ENCODE peak calls at places on chromosomes 3 and 15, in seven cellular contexts. One of them, this sample, is unnamed.

GRCh38 chr3:71724584-71725278 is 471 bp downstream of the EIF4E3 start:
- DNase-seq in IMR-90: no peak
- DNase-seq in mesenchymal stem cell: peak; percentile 25
- DNase-seq in mesendoderm: no peak
- DNase-seq in H9: no peak
- DNase-seq in trophoblast cell: no peak
- DNase-seq in H1: no peak
- DNase-seq in this sample: peak; percentile 24

GRCh38 chr3:113096158-113096893 is 105.5 kb downstream of the GTPBP8 start:
- DNase-seq in IMR-90: peak; percentile 61
- DNase-seq in mesenchymal stem cell: no peak
- DNase-seq in mesendoderm: no peak
- DNase-seq in H9: no peak
- DNase-seq in trophoblast cell: no peak
- DNase-seq in H1: no peak
- DNase-seq in this sample: no peak

GRCh38 chr3:48422691-48423090 is 7.2 kb downstream of the PLXNB1 start:
- DNase-seq in IMR-90: no peak
- DNase-seq in mesenchymal stem cell: no peak
- DNase-seq in mesendoderm: no peak
- DNase-seq in H9: no peak
- DNase-seq in trophoblast cell: no peak
- DNase-seq in H1: no peak
- DNase-seq in this sample: no peak

GRCh38 chr3:169186596-169186995 is 476.9 kb downstream of the MECOM start:
- DNase-seq in IMR-90: no peak
- DNase-seq in mesenchymal stem cell: no peak
- DNase-seq in mesendoderm: no peak
- DNase-seq in H9: no peak
- DNase-seq in trophoblast cell: no peak
- DNase-seq in H1: no peak
- DNase-seq in this sample: no peak

GRCh38 chr15:70268698-70269251 is 171.1 kb upstream of the TLE3 start:
- DNase-seq in IMR-90: no peak
- DNase-seq in mesenchymal stem cell: no peak
- DNase-seq in mesendoderm: peak; percentile 10
- DNase-seq in H9: no peak
- DNase-seq in trophoblast cell: no peak
- DNase-seq in H1: no peak
- DNase-seq in this sample: no peak

GRCh38 chr15:56758770-56759449 is 25.6 kb upstream of the ZNF280D start:
- DNase-seq in IMR-90: peak; percentile 79
- DNase-seq in mesenchymal stem cell: peak; percentile 50
- DNase-seq in mesendoderm: peak; percentile 92
- DNase-seq in H9: no peak
- DNase-seq in trophoblast cell: no peak
- DNase-seq in H1: no peak
- DNase-seq in this sample: no peak

GRCh38 chr15:31324739-31325431 is 1.8 kb upstream of the KLF13 start:
- DNase-seq in IMR-90: no peak
- DNase-seq in mesenchymal stem cell: no peak
- DNase-seq in mesendoderm: no peak
- DNase-seq in H9: no peak
- DNase-seq in trophoblast cell: no peak
- DNase-seq in H1: no peak
- DNase-seq in this sample: no peak

GRCh38 chr3:98680723-98681122 is 82.4 kb upstream of the ST3GAL6 start:
- DNase-seq in IMR-90: peak; percentile 20
- DNase-seq in mesenchymal stem cell: no peak
- DNase-seq in mesendoderm: no peak
- DNase-seq in H9: no peak
- DNase-seq in trophoblast cell: no peak
- DNase-seq in H1: no peak
- DNase-seq in this sample: no peak

GRCh38 chr15:34654625-34655024 is 71.2 kb upstream of the GOLGA8B start:
- DNase-seq in IMR-90: no peak
- DNase-seq in mesenchymal stem cell: no peak
- DNase-seq in mesendoderm: no peak
- DNase-seq in H9: no peak
- DNase-seq in trophoblast cell: no peak
- DNase-seq in H1: no peak
- DNase-seq in this sample: no peak

GRCh38 chr3:114711321-114711891 is 417.6 kb downstream of the TIGIT start:
- DNase-seq in IMR-90: no peak
- DNase-seq in mesenchymal stem cell: no peak
- DNase-seq in mesendoderm: no peak
- DNase-seq in H9: no peak
- DNase-seq in trophoblast cell: no peak
- DNase-seq in H1: no peak
- DNase-seq in this sample: no peak

GRCh38 chr3:183548262-183548769 is 7.2 kb downstream of the KLHL6 start:
- DNase-seq in IMR-90: peak; percentile 72
- DNase-seq in mesenchymal stem cell: peak; percentile 74
- DNase-seq in mesendoderm: peak; percentile 98
- DNase-seq in H9: peak; percentile 79
- DNase-seq in trophoblast cell: peak; percentile 91
- DNase-seq in H1: peak; percentile 46
- DNase-seq in this sample: peak; percentile 66

GRCh38 chr3:62757045-62757444 is 118.2 kb downstream of the CADPS start:
- DNase-seq in IMR-90: no peak
- DNase-seq in mesenchymal stem cell: no peak
- DNase-seq in mesendoderm: no peak
- DNase-seq in H9: no peak
- DNase-seq in trophoblast cell: no peak
- DNase-seq in H1: no peak
- DNase-seq in this sample: no peak

GRCh38 chr3:128052831-128053419 is 688 bp downstream of the SEC61A1 start:
- DNase-seq in IMR-90: no peak
- DNase-seq in mesenchymal stem cell: peak; percentile 37
- DNase-seq in mesendoderm: no peak
- DNase-seq in H9: no peak
- DNase-seq in trophoblast cell: no peak
- DNase-seq in H1: no peak
- DNase-seq in this sample: no peak

GRCh38 chr3:72100626-72101187 is 315.8 kb upstream of the PROK2 start:
- DNase-seq in IMR-90: peak; percentile 60
- DNase-seq in mesenchymal stem cell: peak; percentile 94
- DNase-seq in mesendoderm: peak; percentile 83
- DNase-seq in H9: peak; percentile 79
- DNase-seq in trophoblast cell: peak; percentile 55
- DNase-seq in H1: no peak
- DNase-seq in this sample: peak; percentile 52

DNA sequence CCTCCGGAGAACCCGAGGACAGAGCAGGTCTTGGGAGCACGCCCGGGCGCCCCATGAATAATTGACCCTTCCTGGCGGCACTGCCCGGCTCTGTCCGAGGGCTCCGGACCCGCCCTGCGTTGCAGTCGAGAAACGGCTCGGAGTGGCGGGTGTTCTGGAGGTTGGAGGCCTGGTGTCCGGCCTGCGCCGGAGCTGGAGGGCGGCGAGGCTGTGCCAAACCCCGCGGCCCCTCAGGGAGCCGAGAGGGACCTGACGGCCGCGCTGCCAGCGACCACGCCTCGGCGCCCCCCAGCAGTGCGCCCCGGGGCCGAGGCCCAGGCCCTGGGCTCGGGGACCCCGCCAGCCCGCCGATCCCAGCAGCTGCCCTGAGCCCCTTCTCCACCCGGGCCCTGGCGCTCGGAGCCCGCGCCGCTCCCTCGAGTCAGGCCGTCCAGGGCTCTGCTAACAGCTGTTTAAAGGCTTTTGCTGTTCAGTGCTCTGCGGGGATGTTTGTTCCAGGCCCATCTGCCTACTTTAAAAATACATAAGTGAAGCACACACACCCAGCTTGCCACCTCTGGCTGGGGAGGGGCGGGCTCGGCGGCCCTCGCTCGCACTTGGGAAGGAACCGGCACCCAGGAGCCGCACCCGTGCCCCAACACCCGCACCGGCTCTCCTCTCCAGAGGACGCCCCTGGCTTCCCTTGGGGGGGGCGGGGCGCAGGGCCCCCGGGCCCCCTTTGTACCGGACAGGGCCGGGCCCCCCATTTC is 775 bp upstream of the ZNF710 start:
- DNase-seq in IMR-90: peak; percentile 15
- DNase-seq in mesenchymal stem cell: peak; percentile 50
- DNase-seq in mesendoderm: peak; percentile 59
- DNase-seq in H9: no peak
- DNase-seq in trophoblast cell: no peak
- DNase-seq in H1: no peak
- DNase-seq in this sample: peak; percentile 41
- H3K4ac ChIP-seq in IMR-90: peak overlapping the region; percentile 92
- H3K4ac ChIP-seq in mesenchymal stem cell: peak overlapping the region; percentile 91
- H3K4ac ChIP-seq in mesendoderm: peak overlapping the region; percentile 100
- H3K4ac ChIP-seq in H9: no peak overlapping the region
- H3K4ac ChIP-seq in trophoblast cell: peak overlapping the region; percentile 85
- H3K4ac ChIP-seq in H1: no peak overlapping the region
- H3K4ac ChIP-seq in this sample: peak overlapping the region; percentile 42

DNA sequence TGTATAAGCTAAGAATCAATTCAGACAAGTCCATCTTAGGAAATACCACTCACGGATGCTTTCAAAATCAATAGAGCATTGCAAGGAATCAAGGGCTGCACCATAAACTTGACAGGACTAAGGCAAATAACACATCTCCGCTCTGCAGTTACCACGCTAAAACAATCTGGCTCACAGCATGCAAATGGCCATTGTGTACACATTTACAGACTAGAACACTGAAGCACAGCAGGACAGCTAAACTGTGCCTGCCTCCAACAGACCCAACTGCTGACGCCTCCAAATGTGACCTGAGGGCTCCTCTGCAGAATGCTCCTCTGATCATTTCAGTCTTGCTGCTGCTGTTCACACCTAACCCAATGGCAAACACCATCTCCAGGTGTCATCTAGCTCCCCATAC is 104.3 kb downstream of the MEX3B start:
- DNase-seq in IMR-90: no peak
- DNase-seq in mesenchymal stem cell: peak; percentile 9
- DNase-seq in mesendoderm: no peak
- DNase-seq in H9: no peak
- DNase-seq in trophoblast cell: no peak
- DNase-seq in H1: no peak
- DNase-seq in this sample: no peak
- H3K18ac ChIP-seq in IMR-90: peak overlapping the region; percentile 93
- H3K18ac ChIP-seq in mesenchymal stem cell: no peak overlapping the region
- H3K18ac ChIP-seq in mesendoderm: no peak overlapping the region
- H3K18ac ChIP-seq in H9: no peak overlapping the region
- H3K18ac ChIP-seq in trophoblast cell: no peak overlapping the region
- H3K18ac ChIP-seq in H1: no peak overlapping the region
- H3K18ac ChIP-seq in this sample: no peak overlapping the region

GRCh38 chr3:33940149-33940548 is 141.7 kb downstream of the PDCD6IP start:
- DNase-seq in IMR-90: peak; percentile 25
- DNase-seq in mesenchymal stem cell: no peak
- DNase-seq in mesendoderm: no peak
- DNase-seq in H9: no peak
- DNase-seq in trophoblast cell: no peak
- DNase-seq in H1: no peak
- DNase-seq in this sample: no peak
- H2BK120ac ChIP-seq in IMR-90: no peak overlapping the region
- H2BK120ac ChIP-seq in mesenchymal stem cell: no peak overlapping the region
- H2BK120ac ChIP-seq in mesendoderm: no peak overlapping the region
- H2BK120ac ChIP-seq in H9: no peak overlapping the region
- H2BK120ac ChIP-seq in trophoblast cell: no peak overlapping the region
- H2BK120ac ChIP-seq in H1: no peak overlapping the region
- H2BK120ac ChIP-seq in this sample: no peak overlapping the region

GRCh38 chr3:141367038-141367730 is 1.1 kb upstream of the ZBTB38 start:
- DNase-seq in IMR-90: peak; percentile 100
- DNase-seq in mesenchymal stem cell: peak; percentile 99
- DNase-seq in mesendoderm: no peak
- DNase-seq in H9: no peak
- DNase-seq in trophoblast cell: peak; percentile 80
- DNase-seq in H1: no peak
- DNase-seq in this sample: no peak

GRCh38 chr3:141368062-141368924 is at the start of gene ZBTB38:
- DNase-seq in IMR-90: peak; percentile 97
- DNase-seq in mesenchymal stem cell: peak; percentile 97
- DNase-seq in mesendoderm: peak; percentile 99
- DNase-seq in H9: peak; percentile 96
- DNase-seq in trophoblast cell: peak; percentile 97
- DNase-seq in H1: peak; percentile 73
- DNase-seq in this sample: peak; percentile 82

GRCh38 chr3:141365206-141365605 is 3.1 kb upstream of the ZBTB38 start:
- DNase-seq in IMR-90: no peak
- DNase-seq in mesenchymal stem cell: no peak
- DNase-seq in mesendoderm: no peak
- DNase-seq in H9: no peak
- DNase-seq in trophoblast cell: no peak
- DNase-seq in H1: no peak
- DNase-seq in this sample: no peak

GRCh38 chr3:141368925-141369794 is 856 bp downstream of the ZBTB38 start:
- DNase-seq in IMR-90: peak; percentile 87
- DNase-seq in mesenchymal stem cell: peak; percentile 85
- DNase-seq in mesendoderm: no peak
- DNase-seq in H9: no peak
- DNase-seq in trophoblast cell: peak; percentile 36
- DNase-seq in H1: no peak
- DNase-seq in this sample: no peak

DNA sequence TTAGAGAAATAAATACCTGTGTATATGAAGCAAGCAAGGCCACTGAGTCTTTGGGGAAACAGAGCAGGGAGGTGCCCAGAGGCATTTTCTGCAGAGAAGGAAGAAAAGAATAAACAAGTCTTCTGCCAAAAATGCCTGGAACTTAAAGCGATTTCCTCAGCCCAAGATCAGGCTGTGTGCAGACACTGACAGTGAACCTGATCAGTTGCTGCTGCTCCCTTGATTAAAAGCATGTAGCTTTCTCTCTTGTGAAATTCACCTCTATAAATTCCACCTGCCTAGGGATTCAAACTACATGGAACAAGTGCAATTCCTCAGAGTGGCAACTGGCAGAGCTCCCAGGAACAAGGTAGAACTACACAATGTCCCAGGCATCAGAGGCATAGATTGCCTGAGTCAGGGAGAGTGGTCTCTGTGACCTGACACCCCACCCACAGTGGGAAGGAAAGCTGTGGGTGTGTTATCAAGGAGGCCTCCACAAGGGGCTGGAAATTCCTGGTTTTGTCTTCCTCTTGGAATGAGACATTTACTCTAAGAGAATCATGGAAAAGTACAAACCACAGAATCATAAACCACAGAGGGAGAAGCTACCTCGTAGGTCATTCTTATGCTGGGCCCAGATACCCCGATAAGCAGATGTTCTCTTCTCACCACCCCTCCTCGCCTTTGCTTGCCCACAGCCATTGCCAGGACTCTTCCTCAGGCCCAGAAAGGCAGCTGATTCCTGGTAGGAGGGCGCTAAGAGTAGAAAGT is 1.8 kb upstream of the ZBTB38 start:
- DNase-seq in IMR-90: peak; percentile 99
- DNase-seq in mesenchymal stem cell: peak; percentile 99
- DNase-seq in mesendoderm: no peak
- DNase-seq in H9: no peak
- DNase-seq in trophoblast cell: no peak
- DNase-seq in H1: no peak
- DNase-seq in this sample: no peak
- H3K4ac ChIP-seq in IMR-90: peak overlapping the region; percentile 100
- H3K4ac ChIP-seq in mesenchymal stem cell: peak overlapping the region; percentile 62
- H3K4ac ChIP-seq in mesendoderm: peak overlapping the region; percentile 66
- H3K4ac ChIP-seq in H9: no peak overlapping the region
- H3K4ac ChIP-seq in trophoblast cell: peak overlapping the region; percentile 8
- H3K4ac ChIP-seq in H1: no peak overlapping the region
- H3K4ac ChIP-seq in this sample: no peak overlapping the region

GRCh38 chr3:31979006-31979697 is 1.9 kb downstream of the OSBPL10 start:
- DNase-seq in IMR-90: no peak
- DNase-seq in mesenchymal stem cell: no peak
- DNase-seq in mesendoderm: no peak
- DNase-seq in H9: no peak
- DNase-seq in trophoblast cell: no peak
- DNase-seq in H1: no peak
- DNase-seq in this sample: no peak
- H3K18ac ChIP-seq in IMR-90: no peak overlapping the region
- H3K18ac ChIP-seq in mesenchymal stem cell: no peak overlapping the region
- H3K18ac ChIP-seq in mesendoderm: no peak overlapping the region
- H3K18ac ChIP-seq in H9: no peak overlapping the region
- H3K18ac ChIP-seq in trophoblast cell: no peak overlapping the region
- H3K18ac ChIP-seq in H1: no peak overlapping the region
- H3K18ac ChIP-seq in this sample: no peak overlapping the region

GRCh38 chr3:192273611-192274010 is 453.7 kb downstream of the FGF12 start:
- DNase-seq in IMR-90: no peak
- DNase-seq in mesenchymal stem cell: no peak
- DNase-seq in mesendoderm: no peak
- DNase-seq in H9: no peak
- DNase-seq in trophoblast cell: peak; percentile 3
- DNase-seq in H1: no peak
- DNase-seq in this sample: no peak
- H2BK120ac ChIP-seq in IMR-90: no peak overlapping the region
- H2BK120ac ChIP-seq in mesenchymal stem cell: no peak overlapping the region
- H2BK120ac ChIP-seq in mesendoderm: no peak overlapping the region
- H2BK120ac ChIP-seq in H9: no peak overlapping the region
- H2BK120ac ChIP-seq in trophoblast cell: no peak overlapping the region
- H2BK120ac ChIP-seq in H1: no peak overlapping the region
- H2BK120ac ChIP-seq in this sample: no peak overlapping the region

This sample was measured in neuronal stem cell.